ENCODE peak calls at places on chromosomes 4 and X, in ten cellular contexts. C is GM23338, Z is Panc1, O is transverse colon, W is SK-N-SH, H is sigmoid colon, L is GM12892, F is breast epithelium, Y is spleen, G is GM12891. X is an unnamed sample.

GRCh38 chrX:79161655-79162054 is 17.2 kb downstream of the GPR174 start:
- DNase-seq in G (no peak), W (no peak), Z (no peak), O (no peak), Y (no peak), L (no peak), F (no peak), C (no peak), H (no peak), X (no peak)

GRCh38 chr4:147787204-147787603 is 55.3 kb downstream of the ARHGAP10 start:
- DNase-seq in L (no peak), Y (no peak), Z (no peak), C (no peak), O (no peak), F (no peak), H (peak), W (no peak), G (no peak), X (no peak)

GRCh38 chr4:41076481-41076880 is 137.9 kb downstream of the APBB2 start:
- DNase-seq in C (no peak), H (no peak), Y (no peak), W (no peak), O (no peak), L (no peak), Z (no peak), G (no peak), F (no peak), X (no peak)

GRCh38 chrX:111652719-111653118 is 28.3 kb upstream of the ALG13 start:
- DNase-seq in Z (no peak), O (no peak), L (no peak), Y (no peak), W (peak), H (no peak), G (no peak), C (peak), F (no peak), X (no peak)

GRCh38 chrX:105460366-105460765 is 239.9 kb upstream of the TEX13A start:
- DNase-seq in O (no peak), H (no peak), C (no peak), Z (no peak), L (no peak), G (no peak), W (no peak), F (no peak), Y (no peak), X (no peak)

GRCh38 chrX:14934423-14934822 is 61.2 kb downstream of the MOSPD2 start:
- DNase-seq in L (no peak), H (no peak), O (no peak), G (no peak), W (no peak), C (no peak), Y (no peak), Z (no peak), F (no peak), X (no peak)

GRCh38 chr4:105150511-105150910 is 3.8 kb downstream of the TET2 start:
- DNase-seq in L (no peak), H (no peak), O (no peak), W (no peak), G (no peak), Y (no peak), Z (no peak), F (no peak), C (no peak), X (no peak)

GRCh38 chrX:71492086-71493065 is 40.5 kb upstream of the OGT start:
- DNase-seq in L (peak), Z (no peak), F (no peak), Y (peak), H (peak), G (no peak), C (peak), O (peak), W (peak), X (peak)

GRCh38 chr4:15695240-15695699 is 7.6 kb upstream of the BST1 start:
- DNase-seq in W (no peak), Z (no peak), C (peak), F (no peak), O (no peak), H (no peak), L (no peak), Y (no peak), G (no peak), X (no peak)

GRCh38 chr4:104235966-104236365 is 258.7 kb downstream of the CXXC4 start:
- DNase-seq in Z (no peak), Y (no peak), H (no peak), O (no peak), G (no peak), L (no peak), W (no peak), F (no peak), C (no peak), X (no peak)

GRCh38 chr4:127598656-127599055 is 34.1 kb upstream of the INTU start:
- DNase-seq in L (no peak), Z (no peak), Y (no peak), O (no peak), W (no peak), H (no peak), F (no peak), C (no peak), G (no peak), X (no peak)

GRCh38 chr4:114601304-114602052 is 2.9 kb downstream of the UGT8 start:
- DNase-seq in L (no peak), Y (no peak), O (no peak), W (no peak), C (no peak), Z (no peak), F (no peak), G (no peak), H (no peak), X (no peak)

DNA sequence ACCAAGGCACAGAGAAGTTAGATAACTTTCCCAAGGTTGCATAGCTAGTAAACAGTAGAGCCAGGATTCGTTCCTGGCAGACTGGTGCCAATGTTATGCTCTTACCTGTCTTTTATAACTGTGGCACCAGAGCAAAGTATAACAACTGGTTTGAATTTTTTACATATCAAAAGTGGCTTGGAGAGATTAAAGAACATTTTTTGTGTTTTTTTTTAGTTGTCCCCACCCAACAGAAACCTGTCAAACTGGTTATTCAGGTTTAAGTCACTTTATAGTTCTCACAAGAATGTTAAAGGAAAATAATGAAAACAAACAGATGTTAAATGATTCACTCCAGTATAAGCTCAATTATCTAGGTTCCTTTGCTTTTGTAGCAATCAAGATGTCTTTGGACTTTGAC is 15.6 kb upstream of the FAM47E start:
- DNase-seq in Y (no peak), Z (no peak), W (no peak), G (no peak), H (no peak), F (no peak), L (no peak), O (peak), C (peak), X (no peak)
- TF ChIP-seq POLR2AphosphoS5 in Y (no peak), Z (no peak), W (no peak), G (no peak), H (no peak), F (no peak), L (no peak), O (no peak), C (no peak), X (no peak)

GRCh38 chrX:148538582-148538981 is 38.2 kb downstream of the AFF2 start:
- DNase-seq in G (no peak), Y (no peak), L (no peak), C (no peak), F (no peak), W (no peak), Z (no peak), O (no peak), H (no peak), X (no peak)

GRCh38 chrX:148541461-148541983 is 41.1 kb downstream of the AFF2 start:
- DNase-seq in Y (no peak), W (no peak), F (no peak), O (no peak), C (no peak), G (no peak), L (no peak), H (no peak), Z (no peak), X (no peak)

GRCh38 chrX:148542481-148543255 is 42.3 kb downstream of the AFF2 start:
- DNase-seq in H (no peak), G (no peak), W (no peak), O (no peak), Z (no peak), F (no peak), C (peak), Y (no peak), L (no peak), X (no peak)

GRCh38 chrX:148537556-148538182 is 37.3 kb downstream of the AFF2 start:
- DNase-seq in W (no peak), L (no peak), G (no peak), Z (no peak), Y (no peak), C (peak), O (no peak), F (no peak), H (no peak), X (no peak)

DNA sequence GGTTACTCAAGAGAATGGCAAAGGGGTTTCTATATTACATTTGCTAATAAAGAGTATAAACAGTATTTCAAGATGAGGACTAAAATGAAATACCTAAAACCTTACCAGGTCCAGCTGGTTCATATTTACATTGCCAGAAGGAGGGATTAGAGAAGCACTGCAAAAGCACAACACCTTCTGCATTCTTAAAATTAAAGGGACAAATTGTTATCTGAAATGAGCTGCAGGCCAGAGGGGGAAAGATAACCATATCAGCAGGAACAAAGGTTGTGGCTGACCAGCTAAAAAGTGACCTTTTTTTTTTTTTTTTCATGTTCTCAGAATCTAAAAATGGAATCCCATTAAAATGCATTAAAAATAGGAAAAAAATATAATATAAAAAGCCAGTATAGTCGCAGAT is 39.7 kb downstream of the AFF2 start:
- DNase-seq in F (no peak), Y (no peak), W (no peak), Z (no peak), H (no peak), L (no peak), O (no peak), C (no peak), G (no peak), X (no peak)
- TF ChIP-seq POLR2AphosphoS5 in F (no peak), Y (no peak), W (no peak), Z (no peak), H (no peak), L (no peak), O (no peak), C (no peak), G (no peak), X (no peak)

GRCh38 chrX:40009890-40010289 is 87.9 kb downstream of the BCOR start:
- DNase-seq in H (no peak), Z (no peak), F (no peak), Y (no peak), C (peak), L (no peak), O (no peak), W (peak), G (no peak), X (no peak)
- TF ChIP-seq POLR2AphosphoS5 in H (no peak), Z (no peak), F (no peak), Y (no peak), C (no peak), L (no peak), O (no peak), W (no peak), G (no peak), X (no peak)

GRCh38 chr4:36283912-36284465 is 2.6 kb downstream of the DTHD1 start:
- DNase-seq in Y (no peak), F (no peak), Z (no peak), O (no peak), C (no peak), H (no peak), G (no peak), W (no peak), L (no peak), X (no peak)

GRCh38 chr4:36277533-36277932 is 3.9 kb upstream of the DTHD1 start:
- DNase-seq in C (no peak), H (no peak), Y (no peak), W (no peak), Z (no peak), F (no peak), G (no peak), L (no peak), O (no peak), X (no peak)

GRCh38 chr4:36278789-36279188 is 2.6 kb upstream of the DTHD1 start:
- DNase-seq in G (no peak), C (no peak), Y (no peak), O (no peak), W (no peak), L (no peak), H (no peak), Z (no peak), F (no peak), X (no peak)

GRCh38 chr4:36280555-36280954 is 861 bp upstream of the DTHD1 start:
- DNase-seq in L (no peak), O (no peak), F (no peak), W (no peak), C (peak), H (no peak), Y (no peak), Z (no peak), G (no peak), X (no peak)

DNA sequence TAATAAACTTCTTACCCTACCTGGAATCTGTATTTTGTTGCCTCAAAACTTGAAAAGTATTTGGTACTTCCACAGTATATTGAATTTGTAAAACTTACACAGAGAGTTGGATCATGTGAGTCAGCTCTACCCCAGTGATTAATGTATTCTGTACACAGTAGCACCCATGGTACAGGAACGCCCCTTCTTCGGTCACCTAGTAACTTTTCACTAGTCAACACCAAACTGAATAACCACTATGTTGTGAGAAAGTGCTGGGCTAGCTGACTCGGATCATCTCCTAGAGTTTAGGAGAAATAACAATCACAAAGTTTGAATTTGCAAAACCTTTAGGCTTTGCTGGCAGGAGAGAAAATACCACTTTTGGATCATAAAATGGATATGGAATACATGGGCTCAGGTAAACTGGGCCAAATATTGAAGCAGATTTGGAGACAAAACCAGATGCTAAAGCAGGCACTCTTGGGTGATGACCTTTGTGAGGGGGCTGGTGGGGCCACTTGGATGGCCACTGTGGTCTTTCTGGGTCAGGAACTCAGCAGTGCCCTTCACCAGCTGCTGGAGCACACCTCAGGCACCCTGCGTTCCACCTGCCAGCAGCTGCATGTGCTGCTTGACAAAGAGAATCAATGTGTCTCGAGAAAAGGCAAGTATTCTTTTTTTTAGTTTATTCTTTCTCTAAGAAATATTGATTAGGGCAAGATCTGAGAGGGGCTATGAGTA is at the start of gene DTHD1:
- DNase-seq in F (no peak), Y (no peak), G (no peak), C (no peak), Z (no peak), L (no peak), O (no peak), W (no peak), H (no peak), X (no peak)
- TF ChIP-seq POLR2AphosphoS5 in F (no peak), Y (peak), G (no peak), C (no peak), Z (no peak), L (no peak), O (no peak), W (no peak), H (no peak), X (no peak)

GRCh38 chr4:124092101-124093057 is 620.2 kb downstream of the ANKRD50 start:
- DNase-seq in Z (no peak), L (no peak), Y (no peak), G (no peak), H (no peak), O (no peak), C (no peak), W (no peak), F (no peak), X (no peak)
- TF ChIP-seq POLR2AphosphoS5 in Z (no peak), L (no peak), Y (no peak), G (no peak), H (peak), O (no peak), C (no peak), W (no peak), F (no peak), X (no peak)

GRCh38 chrX:102558607-102559006 is 40.7 kb upstream of the ARMCX5 start:
- DNase-seq in G (no peak), W (no peak), C (no peak), H (no peak), F (no peak), O (no peak), Z (no peak), L (no peak), Y (no peak), X (no peak)
- TF ChIP-seq POLR2AphosphoS5 in G (no peak), W (no peak), C (no peak), H (no peak), F (no peak), O (no peak), Z (no peak), L (no peak), Y (no peak), X (no peak)

DNA sequence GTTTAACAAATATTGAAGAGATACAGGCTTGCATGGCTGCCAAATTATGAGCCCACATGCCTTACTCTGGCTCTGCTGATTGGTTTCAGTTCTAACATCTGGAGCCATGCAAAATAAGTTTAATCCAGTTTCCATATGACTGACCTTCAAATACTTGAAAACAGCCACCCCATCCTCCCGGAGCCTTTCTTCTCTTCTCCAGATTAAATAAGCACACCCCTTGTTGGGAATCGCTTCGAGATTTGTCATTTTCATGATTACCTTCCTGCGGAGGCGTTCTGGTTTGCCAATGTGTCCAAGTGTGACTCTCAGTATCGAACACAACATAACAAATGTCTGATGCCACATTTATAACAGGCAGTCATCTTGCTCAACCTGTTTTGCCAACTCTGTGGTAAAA is 101.6 kb upstream of the JADE1 start:
- DNase-seq in H (no peak), Z (no peak), O (no peak), F (no peak), G (no peak), W (no peak), C (no peak), L (no peak), Y (no peak), X (no peak)
- TF ChIP-seq POLR2AphosphoS5 in H (no peak), Z (no peak), O (no peak), F (no peak), G (no peak), W (no peak), C (no peak), L (no peak), Y (no peak), X (no peak)

GRCh38 chrX:135421537-135421931 is 210 bp upstream of the SMIM10L2A start:
- DNase-seq in L (peak), O (peak), W (peak), H (peak), C (peak), Z (peak), Y (peak), G (peak), F (peak), X (peak)
- TF ChIP-seq POLR2AphosphoS5 in L (no peak), O (no peak), W (no peak), H (no peak), C (peak), Z (no peak), Y (peak), G (no peak), F (no peak), X (no peak)

GRCh38 chr4:83208371-83208770 is 76.2 kb downstream of the COQ2 start:
- DNase-seq in O (no peak), W (no peak), C (no peak), G (no peak), F (no peak), L (no peak), Z (no peak), Y (no peak), H (no peak), X (no peak)

GRCh38 chr4:83205760-83206159 is 78.8 kb downstream of the COQ2 start:
- DNase-seq in O (no peak), C (no peak), F (no peak), G (no peak), Y (no peak), H (no peak), Z (no peak), L (no peak), W (no peak), X (no peak)

GRCh38 chr4:83204731-83205130 is 79.9 kb downstream of the COQ2 start:
- DNase-seq in L (no peak), C (no peak), G (no peak), Z (no peak), O (no peak), F (no peak), H (no peak), W (no peak), Y (no peak), X (no peak)

GRCh38 chr4:83208776-83209365 is 75.7 kb downstream of the COQ2 start:
- DNase-seq in F (no peak), C (no peak), W (no peak), H (no peak), O (no peak), Y (no peak), Z (no peak), G (no peak), L (no peak), X (no peak)

DNA sequence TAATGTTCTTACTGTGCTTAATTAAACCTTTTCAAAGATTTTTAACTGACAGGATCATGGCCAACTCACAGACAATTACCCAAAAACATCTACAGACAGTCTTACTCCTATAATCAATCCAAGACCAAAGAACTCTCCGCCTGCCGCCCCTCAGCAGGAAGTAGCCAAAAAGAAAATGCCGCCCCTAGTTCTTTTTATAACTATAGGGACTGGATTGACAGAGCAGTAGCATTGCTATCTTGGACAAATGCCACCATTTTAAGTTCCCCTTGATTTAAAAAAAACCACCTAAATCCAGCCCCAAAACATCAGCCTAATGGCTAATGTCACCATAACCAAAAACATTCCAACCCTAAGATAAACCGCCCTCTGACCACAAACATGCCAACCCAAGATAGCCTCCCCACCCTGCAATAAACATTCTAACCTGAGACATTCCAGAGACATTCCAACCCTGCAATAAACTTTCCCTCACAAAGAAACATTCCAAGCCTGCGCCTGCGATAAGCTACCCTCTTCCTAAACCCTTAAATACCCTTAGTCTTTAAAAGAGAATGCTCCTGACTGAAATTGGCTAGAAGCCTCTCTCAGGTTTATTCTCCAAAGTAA is 77.0 kb downstream of the COQ2 start:
- DNase-seq in C (peak), L (no peak), O (peak), Y (no peak), W (no peak), Z (no peak), F (no peak), G (no peak), H (no peak), X (no peak)
- TF ChIP-seq POLR2AphosphoS5 in C (no peak), L (no peak), O (no peak), Y (no peak), W (no peak), Z (peak), F (no peak), G (no peak), H (no peak), X (no peak)

X was measured in suprapubic skin.